ENCODE peak calls at places on chromosomes 2 and 18, in seven cellular contexts. T is PC-3; A is tibial nerve; Q is GM19239; G is HTR-8/SVneo; N is activated CD8-positive, alpha-beta memory T cell treated with anti-CD3 and anti-CD28 coated beads for 4 hours; R is astrocyte of the spinal cord. H is an unnamed sample.

GRCh38 chr2:31384771-31385276 is 29.7 kb downstream of the XDH start:
- DNase-seq in G (peak), A (no peak), R (peak), N (no peak), T (peak), Q (no peak), H (no peak)

GRCh38 chr2:239009001-239009961 is 161.4 kb downstream of the TWIST2 start:
- DNase-seq in G (no peak), R (no peak), T (no peak), A (no peak), N (no peak), Q (no peak), H (no peak)

GRCh38 chr2:163778045-163778753 is 42.4 kb upstream of the FIGN start:
- DNase-seq in A (no peak), T (peak), G (peak), Q (no peak), R (peak), N (no peak), H (no peak)

GRCh38 chr2:12932192-12932591 is 215.5 kb downstream of the TRIB2 start:
- DNase-seq in T (no peak), G (no peak), R (no peak), A (no peak), Q (no peak), N (no peak), H (no peak)

GRCh38 chr2:190123956-190124355 is 61.4 kb upstream of the MSTN start:
- DNase-seq in A (no peak), Q (no peak), G (no peak), R (peak), N (no peak), T (peak), H (no peak)

GRCh38 chr2:94759211-94759610 is 112.0 kb upstream of the TEKT4 start:
- DNase-seq in G (peak), N (no peak), R (no peak), T (peak), A (no peak), Q (no peak), H (no peak)

GRCh38 chr2:151056870-151057269 is 204.8 kb downstream of the RBM43 start:
- DNase-seq in T (peak), N (no peak), R (no peak), Q (no peak), G (no peak), A (no peak), H (no peak)

GRCh38 chr2:150126143-150126725 is 361.2 kb downstream of the RND3 start:
- DNase-seq in G (no peak), N (no peak), T (peak), A (no peak), Q (no peak), R (no peak), H (no peak)

GRCh38 chr2:55887351-55887750 is 36.2 kb downstream of the EFEMP1 start:
- DNase-seq in N (no peak), G (no peak), T (no peak), Q (no peak), A (no peak), R (peak), H (no peak)

GRCh38 chr2:67311536-67311935 is 85.6 kb upstream of the ETAA1 start:
- DNase-seq in G (peak), Q (no peak), A (no peak), R (peak), N (no peak), T (peak), H (peak)

GRCh38 chr18:47528343-47528742 is 276.9 kb upstream of the SKOR2 start:
- DNase-seq in N (no peak), T (no peak), R (no peak), G (no peak), Q (no peak), A (no peak), H (no peak)

GRCh38 chr2:26462511-26463251 is 15.2 kb downstream of the OTOF start:
- DNase-seq in N (no peak), A (peak), R (peak), T (peak), Q (no peak), G (peak), H (no peak)

GRCh38 chr2:15730545-15731212 is 139.0 kb downstream of the DDX1 start:
- DNase-seq in A (peak), T (peak), Q (no peak), R (peak), N (no peak), G (peak), H (no peak)

GRCh38 chr18:59748628-59749360 is 51.6 kb upstream of the CCBE1 start:
- DNase-seq in G (peak), N (no peak), T (peak), R (peak), A (no peak), Q (no peak), H (no peak)

GRCh38 chr2:220191031-220191430 is 563.6 kb downstream of the SLC4A3 start:
- DNase-seq in T (no peak), G (no peak), R (no peak), N (no peak), A (no peak), Q (no peak), H (no peak)

GRCh38 chr2:152696476-152696875 is 20.8 kb downstream of the PRPF40A start:
- DNase-seq in Q (no peak), A (no peak), T (no peak), G (no peak), R (no peak), N (no peak), H (no peak)

GRCh38 chr2:225033440-225034390 is 8.6 kb downstream of the DOCK10 start:
- DNase-seq in Q (no peak), R (no peak), A (no peak), N (no peak), T (no peak), G (no peak), H (no peak)

GRCh38 chr2:24009367-24009679 is 562 bp upstream of the MFSD2B start:
- DNase-seq in G (no peak), T (no peak), N (no peak), A (no peak), R (no peak), Q (no peak), H (no peak)

GRCh38 chr2:133600231-133600630 is 32.0 kb upstream of the NCKAP5 start:
- DNase-seq in R (no peak), T (no peak), G (no peak), A (no peak), Q (no peak), N (no peak), H (no peak)

GRCh38 chr2:144406111-144406788 is 113.7 kb downstream of the ZEB2 start:
- DNase-seq in T (no peak), Q (no peak), G (no peak), N (no peak), A (no peak), R (no peak), H (no peak)

GRCh38 chr2:241636983-241637232 is at the start of gene THAP4:
- DNase-seq in T (no peak), A (no peak), G (peak), Q (peak), N (no peak), R (no peak), H (no peak)